ENCODE peak calls at places on chromosomes 2 and 18, in ten cellular contexts. D is bronchial epithelial cell; Y is tibial nerve; R is testis; K is breast epithelium; Q is iPS DF 6.9; I is PC-9; W is naive thymus-derived CD4-positive, alpha-beta T cell; L is AG10803; B is fibroblast of the aortic adventitia. V is an unnamed sample.

GRCh38 chr2:205682239-205683021 is at the start of gene NRP2:
- DNase-seq in D (peak; percentile 67), Y (peak; percentile 86), R (peak; percentile 83), K (no peak), Q (no peak), I (peak; percentile 74), W (peak; percentile 48), L (peak; percentile 84), B (peak; percentile 80), V (no peak)

GRCh38 chr2:211068108-211068780 is 511.8 kb downstream of the CPS1 start:
- DNase-seq in D (no peak), Y (no peak), R (no peak), K (no peak), Q (no peak), I (no peak), W (no peak), L (no peak), B (peak; percentile 32), V (no peak)

GRCh38 chr2:10428936-10429335 is 19.2 kb downstream of the ODC1 start:
- DNase-seq in D (no peak), Y (no peak), R (no peak), K (no peak), Q (no peak), I (no peak), W (no peak), L (no peak), B (no peak), V (no peak)

GRCh38 chr18:71027531-71027930 is 738.7 kb downstream of the SOCS6 start:
- DNase-seq in D (no peak), Y (no peak), R (no peak), K (no peak), Q (no peak), I (peak; percentile 35), W (no peak), L (no peak), B (no peak), V (no peak)

GRCh38 chr18:56112013-56112749 is 524.2 kb upstream of the TCF4 start:
- DNase-seq in D (peak; percentile 85), Y (no peak), R (no peak), K (no peak), Q (no peak), I (no peak), W (no peak), L (no peak), B (peak; percentile 53), V (peak; percentile 12)

GRCh38 chr2:157476915-157477709 is 33.2 kb upstream of the CYTIP start:
- DNase-seq in D (peak; percentile 48), Y (no peak), R (no peak), K (no peak), Q (no peak), I (no peak), W (no peak), L (no peak), B (peak; percentile 32), V (no peak)

GRCh38 chr2:59029058-59029457 is 787.9 kb upstream of the FANCL start:
- DNase-seq in D (no peak), Y (no peak), R (peak; percentile 16), K (no peak), Q (no peak), I (no peak), W (no peak), L (no peak), B (no peak), V (no peak)

GRCh38 chr2:75390184-75390583 is 170.6 kb downstream of the EVA1A start:
- DNase-seq in D (no peak), Y (no peak), R (no peak), K (no peak), Q (no peak), I (no peak), W (no peak), L (no peak), B (no peak), V (no peak)

GRCh38 chr18:59917422-59917821 is 17.6 kb downstream of the PMAIP1 start:
- DNase-seq in D (peak; percentile 83), Y (no peak), R (no peak), K (no peak), Q (no peak), I (peak; percentile 54), W (no peak), L (no peak), B (peak; percentile 48), V (no peak)

GRCh38 chr2:157355618-157356017 is 30.0 kb upstream of the ERMN start:
- DNase-seq in D (peak; percentile 37), Y (no peak), R (no peak), K (no peak), Q (no peak), I (no peak), W (no peak), L (peak; percentile 16), B (peak; percentile 51), V (no peak)

GRCh38 chr2:46394649-46395510 is 84.5 kb upstream of the TMEM247 start:
- DNase-seq in D (no peak), Y (no peak), R (no peak), K (no peak), Q (no peak), I (no peak), W (no peak), L (no peak), B (no peak), V (no peak)

GRCh38 chr2:160309585-160309984 is 109.5 kb upstream of the ITGB6 start:
- DNase-seq in D (peak; percentile 55), Y (no peak), R (no peak), K (no peak), Q (no peak), I (no peak), W (no peak), L (peak; percentile 54), B (no peak), V (no peak)

DNA sequence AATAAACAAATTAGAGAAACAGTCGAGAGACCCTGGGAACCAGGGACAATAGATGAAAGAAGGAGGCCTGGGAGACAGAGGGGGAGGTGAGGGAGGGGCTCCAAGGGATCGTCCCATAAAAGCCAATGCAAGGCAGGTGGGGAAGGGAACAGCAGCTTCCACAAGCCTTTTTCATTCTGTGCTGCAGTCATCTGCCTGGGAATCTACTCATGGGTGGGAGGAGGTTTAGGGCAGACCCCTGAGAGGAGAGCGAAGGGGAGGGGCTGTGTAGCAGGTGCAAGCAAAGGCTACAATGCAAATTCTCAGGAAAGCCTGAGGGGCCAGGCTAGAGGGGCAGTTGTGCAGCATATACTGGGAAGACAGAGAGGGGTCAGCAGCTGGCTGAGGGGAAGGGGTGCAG is 135.3 kb downstream of the SETBP1 start:
- DNase-seq in D (no peak), Y (no peak), R (no peak), K (no peak), Q (no peak), I (no peak), W (no peak), L (no peak), B (no peak), V (no peak)
- H3K4me3 ChIP-seq in D (no peak overlapping the region), Y (no peak overlapping the region), R (no peak overlapping the region), K (no peak overlapping the region), Q (no peak overlapping the region), I (no peak overlapping the region), W (no peak overlapping the region), L (no peak overlapping the region), B (no peak overlapping the region), V (no peak overlapping the region)

DNA sequence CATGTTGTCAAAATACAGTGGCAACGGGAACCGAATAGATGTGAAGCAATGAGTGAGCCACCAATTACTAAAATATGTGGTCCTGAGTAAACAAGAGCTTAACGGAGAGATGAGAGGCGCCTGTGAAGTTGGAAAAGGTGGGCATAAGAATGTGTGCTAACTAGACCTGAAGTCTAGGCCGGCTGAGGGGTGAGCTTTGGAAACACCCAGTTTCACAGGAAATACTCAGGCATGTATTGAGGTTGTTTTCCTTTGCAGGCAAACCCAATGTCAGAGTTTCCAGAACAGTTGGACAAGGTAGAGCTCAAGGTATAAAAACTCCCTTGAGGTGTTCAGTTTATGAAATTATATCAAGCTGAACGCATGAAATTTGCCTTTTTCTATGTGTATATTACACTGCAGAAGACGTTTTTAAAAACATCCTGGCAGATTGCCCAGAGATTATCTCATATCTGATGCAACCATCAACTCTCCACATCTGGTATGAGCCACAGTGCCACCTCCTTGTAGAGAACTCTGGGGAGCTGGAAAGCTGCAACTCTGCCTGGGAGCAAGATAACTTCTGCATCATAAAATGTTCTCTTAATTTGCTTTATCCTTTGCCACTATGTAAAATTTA is 3.9 kb upstream of the WDSUB1 start:
- DNase-seq in D (peak; percentile 92), Y (no peak), R (no peak), K (no peak), Q (no peak), I (no peak), W (peak; percentile 46), L (peak; percentile 92), B (peak; percentile 92), V (no peak)
- H3K4me3 ChIP-seq in D (no peak overlapping the region), Y (no peak overlapping the region), R (no peak overlapping the region), K (no peak overlapping the region), Q (no peak overlapping the region), I (no peak overlapping the region), W (no peak overlapping the region), L (no peak overlapping the region), B (no peak overlapping the region), V (no peak overlapping the region)

GRCh38 chr2:44389895-44390294 is 28.1 kb downstream of the CAMKMT start:
- DNase-seq in D (no peak), Y (no peak), R (no peak), K (no peak), Q (no peak), I (no peak), W (no peak), L (no peak), B (peak; percentile 4), V (no peak)

GRCh38 chr2:44392338-44392943 is 30.7 kb downstream of the CAMKMT start:
- DNase-seq in D (peak; percentile 34), Y (peak; percentile 22), R (peak; percentile 72), K (no peak), Q (no peak), I (peak; percentile 46), W (peak; percentile 28), L (peak; percentile 22), B (peak; percentile 63), V (no peak)

DNA sequence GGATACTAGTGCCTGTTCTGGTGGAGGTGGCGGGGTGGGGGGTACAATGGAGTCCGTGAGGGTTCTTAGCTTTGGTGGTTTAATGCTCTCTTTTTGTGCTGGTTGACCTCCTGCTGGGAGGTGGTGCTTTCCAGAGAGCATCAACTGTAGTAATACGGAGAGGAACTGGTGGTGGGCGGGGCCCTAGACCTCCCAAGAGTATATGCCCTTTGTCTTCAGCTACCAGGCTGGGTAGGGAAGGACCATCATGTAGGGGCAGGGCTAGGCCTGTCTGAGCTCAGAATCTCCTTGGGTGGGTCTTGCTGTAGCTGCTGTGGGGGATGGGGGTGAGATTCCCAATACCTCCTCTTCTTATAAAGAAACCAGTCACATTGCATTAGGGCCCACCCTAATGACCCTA is 27.1 kb downstream of the CAMKMT start:
- DNase-seq in D (no peak), Y (no peak), R (no peak), K (no peak), Q (no peak), I (no peak), W (no peak), L (no peak), B (no peak), V (no peak)
- H3K4me3 ChIP-seq in D (no peak overlapping the region), Y (no peak overlapping the region), R (no peak overlapping the region), K (no peak overlapping the region), Q (no peak overlapping the region), I (no peak overlapping the region), W (no peak overlapping the region), L (no peak overlapping the region), B (no peak overlapping the region), V (no peak overlapping the region)

DNA sequence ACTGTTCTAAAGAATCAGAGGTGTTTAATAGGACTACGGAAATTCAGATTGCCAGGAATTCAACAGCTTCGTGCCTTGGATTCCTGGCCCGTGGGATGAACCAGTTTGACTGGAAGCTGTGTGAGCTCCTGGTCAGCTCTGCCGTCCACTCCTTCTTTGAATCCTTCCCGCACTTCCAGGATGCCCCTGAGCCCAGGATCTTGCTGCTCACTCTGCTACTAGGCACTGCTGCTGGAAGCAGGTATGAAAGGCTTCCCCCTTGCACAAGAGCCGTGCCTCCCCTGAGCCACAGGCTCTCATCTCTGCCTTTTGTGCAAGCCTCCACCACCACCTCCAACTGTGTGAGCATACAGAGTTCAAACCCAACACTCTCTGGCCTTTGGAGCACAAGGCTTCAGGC is 34.9 kb downstream of the EN1 start:
- DNase-seq in D (no peak), Y (no peak), R (no peak), K (no peak), Q (no peak), I (no peak), W (no peak), L (no peak), B (no peak), V (no peak)
- H3K4me3 ChIP-seq in D (no peak overlapping the region), Y (no peak overlapping the region), R (no peak overlapping the region), K (no peak overlapping the region), Q (no peak overlapping the region), I (no peak overlapping the region), W (no peak overlapping the region), L (no peak overlapping the region), B (no peak overlapping the region), V (no peak overlapping the region)

V was measured in GM12864.